ENCODE peak calls at places on chromosomes 12 and 14, in six cellular contexts. One of them, this sample, is unnamed.

GRCh38 chr12:2457215-2458112 is 337.3 kb upstream of the FKBP4 start:
- DNase-seq in IMR-90: no peak
- DNase-seq in neuronal stem cell: no peak
- DNase-seq in trophoblast cell: no peak
- DNase-seq in H1: no peak
- DNase-seq in H9: no peak
- DNase-seq in this sample: no peak

GRCh38 chr12:26126340-26127284 is 1.8 kb upstream of the BHLHE41 start:
- DNase-seq in neuronal stem cell: peak; percentile 80
- DNase-seq in IMR-90: peak; percentile 80
- DNase-seq in trophoblast cell: peak; percentile 85
- DNase-seq in H1: peak; percentile 85
- DNase-seq in H9: peak; percentile 91
- DNase-seq in this sample: peak; percentile 90

GRCh38 chr14:68946423-68946822 is 32.7 kb downstream of the ACTN1 start:
- DNase-seq in H9: no peak
- DNase-seq in neuronal stem cell: no peak
- DNase-seq in trophoblast cell: no peak
- DNase-seq in H1: no peak
- DNase-seq in IMR-90: no peak
- DNase-seq in this sample: no peak

GRCh38 chr14:23640524-23641141 is 4.5 kb downstream of the DHRS2 start:
- DNase-seq in H9: peak; percentile 49
- DNase-seq in IMR-90: peak; percentile 49
- DNase-seq in trophoblast cell: no peak
- DNase-seq in neuronal stem cell: no peak
- DNase-seq in H1: no peak
- DNase-seq in this sample: no peak

GRCh38 chr14:58296731-58297130 is 1.6 kb upstream of the ARID4A start:
- DNase-seq in neuronal stem cell: no peak
- DNase-seq in H9: no peak
- DNase-seq in H1: no peak
- DNase-seq in trophoblast cell: no peak
- DNase-seq in IMR-90: peak; percentile 29
- DNase-seq in this sample: peak; percentile 19

GRCh38 chr12:130592641-130593040 is 123.5 kb downstream of the RIMBP2 start:
- DNase-seq in neuronal stem cell: no peak
- DNase-seq in trophoblast cell: no peak
- DNase-seq in IMR-90: no peak
- DNase-seq in H1: no peak
- DNase-seq in H9: no peak
- DNase-seq in this sample: no peak

GRCh38 chr12:107801150-107801549 is 26.6 kb downstream of the ASCL4 start:
- DNase-seq in H9: no peak
- DNase-seq in neuronal stem cell: no peak
- DNase-seq in IMR-90: peak; percentile 39
- DNase-seq in trophoblast cell: no peak
- DNase-seq in H1: no peak
- DNase-seq in this sample: no peak

GRCh38 chr14:99117671-99118045 is 154.3 kb downstream of the BCL11B start:
- DNase-seq in H9: no peak
- DNase-seq in IMR-90: no peak
- DNase-seq in H1: no peak
- DNase-seq in neuronal stem cell: no peak
- DNase-seq in trophoblast cell: no peak
- DNase-seq in this sample: no peak

GRCh38 chr14:100899841-100900771 is 3.4 kb downstream of the RTL1 start:
- DNase-seq in H1: peak; percentile 60
- DNase-seq in H9: peak; percentile 51
- DNase-seq in neuronal stem cell: peak; percentile 59
- DNase-seq in IMR-90: no peak
- DNase-seq in trophoblast cell: no peak
- DNase-seq in this sample: peak; percentile 49

GRCh38 chr12:107369679-107370078 is 276.3 kb upstream of the CRY1 start:
- DNase-seq in trophoblast cell: no peak
- DNase-seq in H9: no peak
- DNase-seq in neuronal stem cell: no peak
- DNase-seq in H1: no peak
- DNase-seq in IMR-90: no peak
- DNase-seq in this sample: no peak

GRCh38 chr14:51657762-51658161 is 6.1 kb downstream of the FRMD6 start:
- DNase-seq in H9: no peak
- DNase-seq in trophoblast cell: no peak
- DNase-seq in H1: no peak
- DNase-seq in neuronal stem cell: no peak
- DNase-seq in IMR-90: peak; percentile 61
- DNase-seq in this sample: peak; percentile 47

GRCh38 chr14:69287096-69287991 is 27.4 kb downstream of the GALNT16 start:
- DNase-seq in trophoblast cell: no peak
- DNase-seq in H1: peak; percentile 50
- DNase-seq in neuronal stem cell: no peak
- DNase-seq in H9: peak; percentile 46
- DNase-seq in IMR-90: no peak
- DNase-seq in this sample: peak; percentile 52

GRCh38 chr14:78885884-78886283 is 715.7 kb downstream of the NRXN3 start:
- DNase-seq in neuronal stem cell: no peak
- DNase-seq in trophoblast cell: no peak
- DNase-seq in H1: no peak
- DNase-seq in IMR-90: no peak
- DNase-seq in H9: no peak
- DNase-seq in this sample: no peak

DNA sequence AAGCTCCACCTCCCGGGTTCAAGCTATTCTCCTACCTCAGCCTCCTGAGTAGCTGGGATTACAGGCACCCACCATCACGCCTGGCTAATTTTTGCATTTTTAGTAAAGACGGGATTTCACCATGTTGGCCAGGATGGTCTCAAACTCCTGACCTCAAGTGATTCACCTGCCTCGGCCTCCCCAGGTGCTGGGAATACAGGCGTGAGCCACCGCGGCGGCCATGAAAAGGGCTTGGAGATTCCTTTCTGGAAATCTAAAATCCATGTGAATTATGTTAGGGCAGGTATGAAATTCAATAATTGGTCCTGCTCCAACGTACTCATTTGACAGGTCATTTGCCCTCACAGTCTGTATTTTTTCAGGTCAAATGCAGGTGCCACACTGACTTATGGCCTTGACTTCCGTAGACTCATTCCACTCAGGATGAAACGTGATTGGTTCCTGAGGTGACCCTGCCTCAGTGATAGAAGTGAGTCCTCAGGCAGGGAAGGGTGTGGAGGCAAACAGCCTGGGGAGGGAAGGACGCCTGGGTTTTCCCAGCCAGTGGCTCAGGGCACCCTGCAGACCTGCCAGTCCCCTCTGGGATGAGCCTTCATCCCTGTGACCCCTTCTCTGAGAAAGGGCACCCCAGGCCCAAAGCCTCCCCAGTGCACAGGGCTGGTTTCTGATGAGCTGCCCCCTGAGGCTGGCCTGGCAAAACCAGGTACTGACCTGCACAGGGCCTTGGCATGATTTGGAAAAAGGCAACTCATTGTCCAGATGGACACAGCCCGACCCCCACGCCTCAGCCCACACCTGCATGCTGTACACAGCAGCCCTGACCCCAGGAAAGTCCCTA is 48.7 kb downstream of the PSMA6 start:
- DNase-seq in neuronal stem cell: no peak
- DNase-seq in H9: no peak
- DNase-seq in H1: no peak
- DNase-seq in IMR-90: no peak
- DNase-seq in trophoblast cell: no peak
- DNase-seq in this sample: no peak
- H2BK5ac ChIP-seq in neuronal stem cell: no peak overlapping the region
- H2BK5ac ChIP-seq in H9: no peak overlapping the region
- H2BK5ac ChIP-seq in H1: peak overlapping the region; percentile 44
- H2BK5ac ChIP-seq in IMR-90: no peak overlapping the region
- H2BK5ac ChIP-seq in trophoblast cell: no peak overlapping the region
- H2BK5ac ChIP-seq in this sample: no peak overlapping the region

GRCh38 chr12:88793091-88793490 is 212.8 kb upstream of the KITLG start:
- DNase-seq in H1: no peak
- DNase-seq in IMR-90: peak; percentile 75
- DNase-seq in H9: no peak
- DNase-seq in trophoblast cell: no peak
- DNase-seq in neuronal stem cell: no peak
- DNase-seq in this sample: no peak
- H4K91ac ChIP-seq in H1: no peak overlapping the region
- H4K91ac ChIP-seq in IMR-90: no peak overlapping the region
- H4K91ac ChIP-seq in H9: no peak overlapping the region
- H4K91ac ChIP-seq in trophoblast cell: no peak overlapping the region
- H4K91ac ChIP-seq in neuronal stem cell: no peak overlapping the region
- H4K91ac ChIP-seq in this sample: no peak overlapping the region

GRCh38 chr12:55258288-55258687 is 13.9 kb downstream of the OR6C74 start:
- DNase-seq in neuronal stem cell: no peak
- DNase-seq in trophoblast cell: no peak
- DNase-seq in IMR-90: no peak
- DNase-seq in H9: no peak
- DNase-seq in H1: no peak
- DNase-seq in this sample: no peak
- H2BK5ac ChIP-seq in neuronal stem cell: no peak overlapping the region
- H2BK5ac ChIP-seq in trophoblast cell: no peak overlapping the region
- H2BK5ac ChIP-seq in IMR-90: no peak overlapping the region
- H2BK5ac ChIP-seq in H9: no peak overlapping the region
- H2BK5ac ChIP-seq in H1: no peak overlapping the region
- H2BK5ac ChIP-seq in this sample: no peak overlapping the region

DNA sequence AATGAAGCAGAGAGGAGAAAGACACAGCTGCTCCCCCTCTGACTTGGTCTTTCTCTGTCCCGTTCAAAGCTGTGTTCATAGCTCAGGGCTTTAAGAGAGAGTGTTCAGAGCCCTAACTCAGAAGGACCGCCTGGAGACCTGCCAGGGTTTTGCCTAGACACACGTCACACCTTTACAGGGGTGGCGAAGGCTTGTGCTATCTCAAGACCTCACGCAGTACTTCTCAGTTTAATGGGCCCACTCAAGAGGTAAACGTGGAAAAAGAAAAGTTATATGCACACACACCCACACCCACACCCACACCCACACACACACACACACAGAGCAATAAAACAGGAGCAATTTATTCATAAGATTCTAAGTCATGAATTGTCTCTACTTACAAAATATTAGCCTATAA is 374.3 kb downstream of the C12orf75 start:
- DNase-seq in trophoblast cell: no peak
- DNase-seq in H9: no peak
- DNase-seq in IMR-90: no peak
- DNase-seq in neuronal stem cell: no peak
- DNase-seq in H1: no peak
- DNase-seq in this sample: no peak
- H4K91ac ChIP-seq in trophoblast cell: no peak overlapping the region
- H4K91ac ChIP-seq in H9: no peak overlapping the region
- H4K91ac ChIP-seq in IMR-90: no peak overlapping the region
- H4K91ac ChIP-seq in neuronal stem cell: no peak overlapping the region
- H4K91ac ChIP-seq in H1: no peak overlapping the region
- H4K91ac ChIP-seq in this sample: no peak overlapping the region

DNA sequence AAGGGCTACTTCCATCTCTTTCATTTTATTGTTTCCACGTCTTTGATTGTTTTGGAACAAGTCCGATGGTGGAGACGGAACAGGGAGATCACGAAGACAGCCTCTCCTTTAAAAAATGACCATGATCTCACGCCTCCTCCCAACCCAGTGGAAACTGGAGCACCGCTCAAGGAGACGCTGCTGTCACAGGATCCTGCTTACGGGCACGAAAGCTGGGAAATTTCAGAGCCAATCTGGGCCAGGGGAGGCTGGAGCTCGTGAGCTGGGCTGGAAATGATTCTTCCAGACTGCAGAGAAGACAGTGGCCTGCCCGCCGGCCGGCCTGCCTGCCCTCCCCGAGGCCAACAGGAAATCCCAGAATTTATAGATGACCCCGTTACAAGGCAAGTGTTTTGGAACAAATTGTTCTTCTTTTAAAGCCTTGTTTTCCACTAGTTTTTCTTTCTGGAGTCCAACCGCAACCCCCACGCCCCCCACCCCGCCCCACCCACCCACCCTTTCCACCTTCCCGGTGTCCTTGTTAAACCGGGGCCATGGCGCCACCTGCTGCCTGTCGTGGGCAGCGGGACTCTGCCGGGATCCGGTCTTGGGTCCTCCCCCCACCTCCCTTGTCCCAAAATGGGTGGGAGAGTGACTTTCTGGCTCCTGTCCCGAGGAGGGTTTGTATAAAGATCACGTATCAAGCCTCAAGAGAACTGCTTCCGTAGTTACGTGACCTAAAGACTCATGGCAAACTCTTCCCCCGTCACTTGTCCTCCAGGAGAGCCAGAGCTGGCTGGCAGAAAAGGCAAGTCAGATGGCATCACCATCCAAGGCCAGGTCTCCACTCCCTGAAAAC is 40.3 kb downstream of the MAP1LC3B2 start:
- DNase-seq in H9: peak; percentile 86
- DNase-seq in neuronal stem cell: peak; percentile 58
- DNase-seq in IMR-90: peak; percentile 58
- DNase-seq in H1: peak; percentile 92
- DNase-seq in trophoblast cell: peak; percentile 57
- DNase-seq in this sample: peak; percentile 80
- H2BK5ac ChIP-seq in H9: no peak overlapping the region
- H2BK5ac ChIP-seq in neuronal stem cell: no peak overlapping the region
- H2BK5ac ChIP-seq in IMR-90: no peak overlapping the region
- H2BK5ac ChIP-seq in H1: no peak overlapping the region
- H2BK5ac ChIP-seq in trophoblast cell: peak overlapping the region; percentile 44
- H2BK5ac ChIP-seq in this sample: peak overlapping the region; percentile 71

GRCh38 chr12:38155526-38156496 is 160.8 kb upstream of the ALG10B start:
- DNase-seq in H9: no peak
- DNase-seq in IMR-90: no peak
- DNase-seq in neuronal stem cell: no peak
- DNase-seq in H1: no peak
- DNase-seq in trophoblast cell: no peak
- DNase-seq in this sample: no peak

GRCh38 chr12:38156497-38157245 is 159.9 kb upstream of the ALG10B start:
- DNase-seq in neuronal stem cell: no peak
- DNase-seq in IMR-90: no peak
- DNase-seq in H1: no peak
- DNase-seq in H9: peak; percentile 21
- DNase-seq in trophoblast cell: no peak
- DNase-seq in this sample: no peak

GRCh38 chr12:38158428-38159091 is 158.0 kb upstream of the ALG10B start:
- DNase-seq in H1: no peak
- DNase-seq in trophoblast cell: no peak
- DNase-seq in H9: peak; percentile 18
- DNase-seq in IMR-90: no peak
- DNase-seq in neuronal stem cell: no peak
- DNase-seq in this sample: no peak

GRCh38 chr12:38157933-38158401 is 158.6 kb upstream of the ALG10B start:
- DNase-seq in trophoblast cell: no peak
- DNase-seq in H1: no peak
- DNase-seq in H9: peak; percentile 20
- DNase-seq in neuronal stem cell: no peak
- DNase-seq in IMR-90: no peak
- DNase-seq in this sample: no peak

DNA sequence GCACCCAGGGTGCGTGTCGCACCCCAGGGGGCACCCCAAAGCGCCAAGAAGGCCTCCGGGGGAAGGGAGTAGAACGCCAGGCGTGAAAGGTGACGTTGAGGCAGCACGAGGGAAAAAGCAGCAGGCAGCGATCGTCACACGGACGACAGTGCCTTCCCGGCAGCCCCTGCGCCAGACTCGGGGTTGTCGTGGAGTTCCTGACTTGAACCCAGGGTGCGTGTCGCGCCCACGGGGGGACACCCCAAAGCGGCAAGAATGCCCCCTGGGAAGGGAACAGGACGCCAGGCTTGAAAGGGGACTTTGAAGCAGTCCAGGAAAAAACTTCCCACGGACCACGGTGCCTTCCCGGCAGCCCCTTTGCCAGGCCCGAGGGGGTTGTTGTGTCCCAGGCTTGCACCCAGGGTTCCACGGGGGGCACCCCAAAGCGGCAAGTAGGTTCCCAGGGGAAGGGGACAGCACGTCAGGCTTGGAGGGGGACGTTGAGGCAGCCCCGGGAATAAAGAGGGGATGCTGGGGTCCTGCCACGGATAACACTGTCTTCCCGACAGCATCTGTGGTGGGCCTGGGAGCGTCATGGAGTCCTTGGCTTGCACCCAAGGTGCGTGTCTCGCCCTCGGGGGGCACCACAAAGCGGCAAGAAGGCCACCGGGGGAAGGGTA is 159.2 kb upstream of the ALG10B start:
- DNase-seq in trophoblast cell: no peak
- DNase-seq in H9: peak; percentile 19
- DNase-seq in H1: no peak
- DNase-seq in neuronal stem cell: no peak
- DNase-seq in IMR-90: no peak
- DNase-seq in this sample: no peak
- H4K91ac ChIP-seq in trophoblast cell: no peak overlapping the region
- H4K91ac ChIP-seq in H9: no peak overlapping the region
- H4K91ac ChIP-seq in H1: no peak overlapping the region
- H4K91ac ChIP-seq in neuronal stem cell: no peak overlapping the region
- H4K91ac ChIP-seq in IMR-90: no peak overlapping the region
- H4K91ac ChIP-seq in this sample: no peak overlapping the region

This sample was measured in mesenchymal stem cell.